ENCODE peak calls at places on chromosomes 7 and 10, in six cellular contexts. One of them, this sample, is unnamed. For H3K4me1, the result is how much of the 10 kb centered on the place peaks cover.

GRCh38 chr7:44645254-44645653 is 38.8 kb downstream of the OGDH start:
- DNase-seq in GM23248: no peak
- DNase-seq in heart right ventricle: no peak
- DNase-seq in esophagus squamous epithelium: no peak
- DNase-seq in tibial artery: no peak
- DNase-seq in ovary: no peak
- DNase-seq in this sample: no peak

GRCh38 chr7:32958046-32959025 is 1.1 kb downstream of the FKBP9 start:
- DNase-seq in GM23248: peak
- DNase-seq in heart right ventricle: peak
- DNase-seq in esophagus squamous epithelium: no peak
- DNase-seq in tibial artery: peak
- DNase-seq in ovary: peak
- DNase-seq in this sample: no peak

GRCh38 chr7:33716581-33717477 is 188.5 kb upstream of the BMPER start:
- DNase-seq in GM23248: peak
- DNase-seq in heart right ventricle: no peak
- DNase-seq in esophagus squamous epithelium: no peak
- DNase-seq in tibial artery: no peak
- DNase-seq in ovary: no peak
- DNase-seq in this sample: no peak

GRCh38 chr7:36316319-36316718 is 73.3 kb upstream of the ANLN start:
- DNase-seq in GM23248: no peak
- DNase-seq in heart right ventricle: no peak
- DNase-seq in esophagus squamous epithelium: no peak
- DNase-seq in tibial artery: no peak
- DNase-seq in ovary: no peak
- DNase-seq in this sample: no peak

GRCh38 chr7:47945261-47946015 is 2.8 kb downstream of the PKD1L1 start:
- DNase-seq in GM23248: peak
- DNase-seq in heart right ventricle: peak
- DNase-seq in esophagus squamous epithelium: no peak
- DNase-seq in tibial artery: peak
- DNase-seq in ovary: peak
- DNase-seq in this sample: peak

GRCh38 chr7:101172005-101172853 is 6.9 kb upstream of the VGF start:
- DNase-seq in GM23248: no peak
- DNase-seq in heart right ventricle: no peak
- DNase-seq in esophagus squamous epithelium: no peak
- DNase-seq in tibial artery: no peak
- DNase-seq in ovary: no peak
- DNase-seq in this sample: no peak

GRCh38 chr7:105734233-105734632 is 142.2 kb downstream of the ATXN7L1 start:
- DNase-seq in GM23248: no peak
- DNase-seq in heart right ventricle: no peak
- DNase-seq in esophagus squamous epithelium: no peak
- DNase-seq in tibial artery: no peak
- DNase-seq in ovary: no peak
- DNase-seq in this sample: no peak

GRCh38 chr10:103803941-103804340 is 51.4 kb downstream of the SH3PXD2A start:
- DNase-seq in GM23248: no peak
- DNase-seq in heart right ventricle: no peak
- DNase-seq in esophagus squamous epithelium: no peak
- DNase-seq in tibial artery: no peak
- DNase-seq in ovary: no peak
- DNase-seq in this sample: peak

GRCh38 chr10:79244068-79244442 is 103.2 kb upstream of the PPIF start:
- DNase-seq in GM23248: no peak
- DNase-seq in heart right ventricle: no peak
- DNase-seq in esophagus squamous epithelium: no peak
- DNase-seq in tibial artery: no peak
- DNase-seq in ovary: no peak
- DNase-seq in this sample: no peak

GRCh38 chr10:120455606-120456005 is 1.4 kb upstream of the PLPP4 start:
- DNase-seq in GM23248: no peak
- DNase-seq in heart right ventricle: no peak
- DNase-seq in esophagus squamous epithelium: no peak
- DNase-seq in tibial artery: no peak
- DNase-seq in ovary: no peak
- DNase-seq in this sample: no peak

GRCh38 chr7:130957140-130957513 is 223.1 kb upstream of the KLF14 start:
- DNase-seq in GM23248: peak
- DNase-seq in heart right ventricle: no peak
- DNase-seq in esophagus squamous epithelium: no peak
- DNase-seq in tibial artery: no peak
- DNase-seq in ovary: no peak
- DNase-seq in this sample: peak

GRCh38 chr10:47379901-47380300 is 4.2 kb downstream of the ZNF488 start:
- DNase-seq in GM23248: no peak
- DNase-seq in heart right ventricle: no peak
- DNase-seq in esophagus squamous epithelium: no peak
- DNase-seq in tibial artery: no peak
- DNase-seq in ovary: no peak
- DNase-seq in this sample: no peak

GRCh38 chr10:110208614-110209398 is 1.4 kb downstream of the MXI1 start:
- DNase-seq in GM23248: peak
- DNase-seq in heart right ventricle: peak
- DNase-seq in esophagus squamous epithelium: no peak
- DNase-seq in tibial artery: peak
- DNase-seq in ovary: peak
- DNase-seq in this sample: no peak

GRCh38 chr10:69572159-69573055 is 815 bp downstream of the NEUROG3 start:
- DNase-seq in GM23248: peak
- DNase-seq in heart right ventricle: no peak
- DNase-seq in esophagus squamous epithelium: no peak
- DNase-seq in tibial artery: no peak
- DNase-seq in ovary: no peak
- DNase-seq in this sample: no peak

GRCh38 chr7:95592570-95592969 is 3.7 kb downstream of the PDK4 start:
- DNase-seq in GM23248: no peak
- DNase-seq in heart right ventricle: no peak
- DNase-seq in esophagus squamous epithelium: no peak
- DNase-seq in tibial artery: no peak
- DNase-seq in ovary: no peak
- DNase-seq in this sample: no peak

GRCh38 chr7:95589766-95590165 is 6.5 kb downstream of the PDK4 start:
- DNase-seq in GM23248: no peak
- DNase-seq in heart right ventricle: no peak
- DNase-seq in esophagus squamous epithelium: no peak
- DNase-seq in tibial artery: no peak
- DNase-seq in ovary: no peak
- DNase-seq in this sample: no peak

GRCh38 chr7:95593343-95593742 is 3.0 kb downstream of the PDK4 start:
- DNase-seq in GM23248: no peak
- DNase-seq in heart right ventricle: no peak
- DNase-seq in esophagus squamous epithelium: no peak
- DNase-seq in tibial artery: no peak
- DNase-seq in ovary: no peak
- DNase-seq in this sample: no peak

GRCh38 chr7:95589031-95589430 is 7.3 kb downstream of the PDK4 start:
- DNase-seq in GM23248: no peak
- DNase-seq in heart right ventricle: no peak
- DNase-seq in esophagus squamous epithelium: no peak
- DNase-seq in tibial artery: no peak
- DNase-seq in ovary: no peak
- DNase-seq in this sample: no peak

GRCh38 chr7:95590387-95591248 is 5.7 kb downstream of the PDK4 start:
- DNase-seq in GM23248: no peak
- DNase-seq in heart right ventricle: no peak
- DNase-seq in esophagus squamous epithelium: no peak
- DNase-seq in tibial artery: no peak
- DNase-seq in ovary: no peak
- DNase-seq in this sample: no peak
- H3K4me3 ChIP-seq in GM23248: no peak
- H3K4me3 ChIP-seq in heart right ventricle: no peak
- H3K4me3 ChIP-seq in esophagus squamous epithelium: peak
- H3K4me3 ChIP-seq in tibial artery: peak
- H3K4me3 ChIP-seq in ovary: peak
- H3K4me3 ChIP-seq in this sample: no peak

GRCh38 chr10:84286695-84287094 is 41.7 kb upstream of the CCSER2 start:
- DNase-seq in GM23248: no peak
- DNase-seq in heart right ventricle: no peak
- DNase-seq in esophagus squamous epithelium: no peak
- DNase-seq in tibial artery: no peak
- DNase-seq in ovary: no peak
- DNase-seq in this sample: no peak
- H3K4me1 ChIP-seq in GM23248: under half
- H3K4me1 ChIP-seq in heart right ventricle: under half
- H3K4me1 ChIP-seq in esophagus squamous epithelium: under half
- H3K4me1 ChIP-seq in tibial artery: under half
- H3K4me1 ChIP-seq in ovary: under half
- H3K4me1 ChIP-seq in this sample: under half

GRCh38 chr10:6069101-6069931 is 7.1 kb upstream of the IL2RA start:
- DNase-seq in GM23248: no peak
- DNase-seq in heart right ventricle: no peak
- DNase-seq in esophagus squamous epithelium: no peak
- DNase-seq in tibial artery: peak
- DNase-seq in ovary: no peak
- DNase-seq in this sample: no peak
- H3K4me3 ChIP-seq in GM23248: no peak
- H3K4me3 ChIP-seq in heart right ventricle: no peak
- H3K4me3 ChIP-seq in esophagus squamous epithelium: no peak
- H3K4me3 ChIP-seq in tibial artery: no peak
- H3K4me3 ChIP-seq in ovary: no peak
- H3K4me3 ChIP-seq in this sample: peak

GRCh38 chr10:21423850-21424249 is 101.6 kb downstream of the SKIDA1 start:
- DNase-seq in GM23248: no peak
- DNase-seq in heart right ventricle: no peak
- DNase-seq in esophagus squamous epithelium: no peak
- DNase-seq in tibial artery: no peak
- DNase-seq in ovary: no peak
- DNase-seq in this sample: no peak
- H3K4me1 ChIP-seq in GM23248: under half
- H3K4me1 ChIP-seq in heart right ventricle: under half
- H3K4me1 ChIP-seq in esophagus squamous epithelium: under half
- H3K4me1 ChIP-seq in tibial artery: under half
- H3K4me1 ChIP-seq in ovary: under half
- H3K4me1 ChIP-seq in this sample: under half